ENCODE peak calls at places on chromosome 11, in ten cellular contexts. L is mammary epithelial cell; H is IMR-90; P is CD8-positive, alpha-beta memory T cell; W is tibial artery; E is neural progenitor cell; T is K562; J is Karpas-422; C is MM.1S; R is OCI-LY7. Z is an unnamed sample.

GRCh38 chr11:128732471-128733277 is 38.8 kb downstream of the FLI1 start:
- DNase-seq in L (no peak), H (no peak), P (no peak), W (no peak), E (no peak), T (no peak), J (no peak), C (no peak), R (peak; percentile 80), Z (no peak)

GRCh38 chr11:113779496-113779895 is at the start of gene CLDN25:
- DNase-seq in L (no peak), H (no peak), P (no peak), W (no peak), E (no peak), T (no peak), J (no peak), C (no peak), R (no peak), Z (no peak)

GRCh38 chr11:19890308-19890707 is 177.7 kb downstream of the NAV2 start:
- DNase-seq in L (peak; percentile 64), H (peak; percentile 88), P (no peak), W (no peak), E (no peak), T (no peak), J (no peak), C (no peak), R (no peak), Z (peak; percentile 51)

GRCh38 chr11:46389450-46390330 is 1.9 kb downstream of the CHRM4 start:
- DNase-seq in L (peak; percentile 59), H (peak; percentile 46), P (no peak), W (peak; percentile 39), E (peak; percentile 93), T (peak; percentile 80), J (peak; percentile 90), C (peak; percentile 53), R (peak; percentile 64), Z (peak; percentile 71)

GRCh38 chr11:125724125-125724524 is 22.0 kb upstream of the PATE1 start:
- DNase-seq in L (peak; percentile 16), H (peak; percentile 4), P (no peak), W (no peak), E (peak; percentile 34), T (peak; percentile 9), J (peak; percentile 45), C (no peak), R (peak; percentile 10), Z (no peak)

GRCh38 chr11:86999859-87000753 is 37.6 kb upstream of the TMEM135 start:
- DNase-seq in L (peak; percentile 35), H (peak; percentile 10), P (no peak), W (no peak), E (peak; percentile 32), T (peak; percentile 96), J (no peak), C (no peak), R (no peak), Z (no peak)

GRCh38 chr11:104191124-104191523 is 27.2 kb upstream of the PDGFD start:
- DNase-seq in L (no peak), H (peak; percentile 49), P (no peak), W (no peak), E (no peak), T (no peak), J (no peak), C (no peak), R (no peak), Z (no peak)

GRCh38 chr11:57639321-57640067 is 10.2 kb downstream of the YPEL4 start:
- DNase-seq in L (no peak), H (peak; percentile 57), P (no peak), W (no peak), E (peak; percentile 98), T (no peak), J (no peak), C (no peak), R (peak; percentile 25), Z (peak; percentile 38)

GRCh38 chr11:118614511-118614910 is 7.1 kb downstream of the PHLDB1 start:
- DNase-seq in L (no peak), H (no peak), P (no peak), W (peak; percentile 16), E (no peak), T (no peak), J (no peak), C (no peak), R (no peak), Z (no peak)

GRCh38 chr11:118618115-118618990 is 10.9 kb downstream of the PHLDB1 start:
- DNase-seq in L (peak; percentile 40), H (peak; percentile 96), P (no peak), W (peak; percentile 83), E (peak; percentile 14), T (no peak), J (no peak), C (no peak), R (no peak), Z (peak; percentile 81)

GRCh38 chr11:118615996-118616395 is 8.6 kb downstream of the PHLDB1 start:
- DNase-seq in L (no peak), H (no peak), P (no peak), W (no peak), E (peak; percentile 78), T (no peak), J (no peak), C (no peak), R (no peak), Z (no peak)

GRCh38 chr11:118612378-118612777 is 5.0 kb downstream of the PHLDB1 start:
- DNase-seq in L (no peak), H (peak; percentile 23), P (no peak), W (peak; percentile 23), E (peak; percentile 7), T (no peak), J (no peak), C (no peak), R (no peak), Z (no peak)

DNA sequence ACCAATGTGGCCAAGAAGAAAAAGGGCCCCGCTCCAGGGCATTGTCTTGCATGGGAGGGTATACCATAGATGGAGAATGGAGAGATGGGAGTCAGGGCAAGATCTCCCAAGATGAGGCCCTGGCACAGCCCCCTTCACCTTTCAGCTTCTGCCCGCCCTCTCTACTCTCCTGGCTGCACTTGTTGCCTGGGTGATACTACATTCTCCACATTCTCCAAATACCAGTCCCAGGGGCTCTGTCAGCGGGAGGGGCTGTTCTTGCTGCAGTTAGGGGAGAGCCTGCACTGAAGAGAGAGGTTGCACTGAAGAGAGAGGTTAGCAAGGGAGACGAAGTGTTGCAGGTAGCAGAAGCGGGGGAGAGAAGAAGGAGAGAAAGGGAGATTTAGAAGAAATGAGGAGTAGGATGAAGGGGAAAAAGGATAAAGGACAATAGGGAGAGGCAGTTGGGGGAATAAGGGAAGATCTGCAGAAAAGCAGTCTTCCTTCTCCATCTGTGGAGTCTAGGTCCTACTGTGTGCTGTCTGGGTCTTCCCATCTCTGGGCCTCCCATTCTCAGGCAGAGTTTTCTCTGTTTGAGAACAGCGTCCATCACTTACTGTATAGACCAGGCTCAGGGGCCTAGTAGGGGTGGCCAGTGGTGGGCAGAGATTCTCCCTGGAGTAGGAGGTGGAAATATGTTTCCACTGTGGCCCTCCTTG is 8.0 kb downstream of the PHLDB1 start:
- DNase-seq in L (no peak), H (no peak), P (no peak), W (peak; percentile 17), E (peak; percentile 90), T (no peak), J (no peak), C (no peak), R (no peak), Z (no peak)
- H3K4me3 ChIP-seq in L (no peak overlapping the region), H (no peak overlapping the region), P (no peak overlapping the region), W (no peak overlapping the region), E (no peak overlapping the region), T (no peak overlapping the region), J (no peak overlapping the region), C (no peak overlapping the region), R (no peak overlapping the region), Z (no peak overlapping the region)

GRCh38 chr11:29712616-29713015 is 304.2 kb downstream of the KCNA4 start:
- DNase-seq in L (no peak), H (no peak), P (no peak), W (no peak), E (no peak), T (no peak), J (no peak), C (no peak), R (no peak), Z (no peak)
- H3K9me3 ChIP-seq in L (no peaks in the 10 kb centered on the region), H (no peaks in the 10 kb centered on the region), P (no peaks in the 10 kb centered on the region), W (no peaks in the 10 kb centered on the region), E (no peaks in the 10 kb centered on the region), T (no peaks in the 10 kb centered on the region), J (no peaks in the 10 kb centered on the region), C (no peaks in the 10 kb centered on the region), R (no peaks in the 10 kb centered on the region), Z (no peaks in the 10 kb centered on the region)

DNA sequence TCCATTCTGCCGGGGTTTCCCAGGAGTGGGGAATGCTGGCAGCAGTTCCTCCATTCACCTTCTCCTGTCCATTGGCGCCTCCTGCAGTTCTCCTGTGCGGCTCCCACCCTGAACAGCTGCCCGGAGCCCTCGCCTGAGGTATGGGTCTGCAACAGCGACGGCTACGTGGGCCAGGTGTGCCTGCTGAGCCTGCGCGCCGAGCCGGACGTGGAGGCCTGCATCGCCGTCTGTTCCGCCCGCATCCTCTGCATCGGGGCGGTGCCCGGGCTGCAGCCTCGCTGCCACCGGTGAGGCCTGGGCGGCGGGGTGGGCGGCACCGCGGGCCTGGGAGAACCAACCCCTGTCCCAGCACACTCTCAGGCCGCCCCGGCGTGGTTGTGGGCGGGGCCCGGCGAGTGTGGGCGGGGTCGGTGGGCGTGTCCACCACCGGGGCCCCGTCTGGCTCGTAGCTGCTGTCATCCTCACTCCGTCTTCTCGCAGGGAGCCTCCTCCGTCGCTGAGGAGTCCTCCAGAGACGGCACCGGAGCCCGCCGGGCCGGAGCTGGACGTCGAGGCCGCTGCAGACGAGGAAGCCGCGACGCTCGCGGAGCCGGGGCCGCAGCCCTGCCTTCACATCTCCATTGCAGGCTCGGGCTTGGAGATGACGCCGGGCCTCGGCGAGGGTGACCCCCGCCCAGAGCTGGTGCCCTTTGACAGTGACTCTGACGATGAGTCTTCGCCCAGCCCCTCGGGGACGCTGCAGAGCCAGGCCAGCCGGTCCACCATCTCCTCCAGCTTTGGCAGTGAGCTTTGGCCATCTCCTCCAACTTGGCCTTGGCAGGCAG is 14.0 kb upstream of the RELT start:
- DNase-seq in L (no peak), H (no peak), P (no peak), W (no peak), E (peak; percentile 90), T (peak; percentile 76), J (peak; percentile 66), C (no peak), R (peak; percentile 27), Z (no peak)
- H3K36me3 ChIP-seq in L (peaks cover 4% of the 10 kb centered on the region), H (peaks cover 86% of the 10 kb centered on the region), P (no peaks in the 10 kb centered on the region), W (peaks cover 93% of the 10 kb centered on the region), E (no peaks in the 10 kb centered on the region), T (no peaks in the 10 kb centered on the region), J (no peaks in the 10 kb centered on the region), C (no peaks in the 10 kb centered on the region), R (no peaks in the 10 kb centered on the region), Z (peaks cover 41% of the 10 kb centered on the region)

GRCh38 chr11:63986932-63987513 is 785 bp downstream of the OTUB1 start:
- DNase-seq in L (no peak), H (no peak), P (no peak), W (no peak), E (no peak), T (no peak), J (no peak), C (no peak), R (no peak), Z (no peak)

GRCh38 chr11:63986156-63986931 is at the start of gene OTUB1:
- DNase-seq in L (peak; percentile 97), H (peak; percentile 86), P (peak; percentile 84), W (peak; percentile 90), E (peak; percentile 99), T (peak; percentile 93), J (peak; percentile 96), C (peak; percentile 84), R (peak; percentile 88), Z (peak; percentile 91)

GRCh38 chr11:63991558-63991957 is 5.3 kb downstream of the OTUB1 start:
- DNase-seq in L (no peak), H (no peak), P (no peak), W (no peak), E (no peak), T (no peak), J (no peak), C (no peak), R (no peak), Z (no peak)

GRCh38 chr11:63985812-63986155 is 454 bp upstream of the OTUB1 start:
- DNase-seq in L (no peak), H (no peak), P (peak; percentile 76), W (no peak), E (no peak), T (peak; percentile 62), J (peak; percentile 91), C (peak; percentile 57), R (peak; percentile 68), Z (peak; percentile 38)
- H3K4me3 ChIP-seq in L (peak overlapping the region; percentile 99), H (peak overlapping the region; percentile 68), P (peak overlapping the region; percentile 85), W (peak overlapping the region; percentile 69), E (peak overlapping the region; percentile 85), T (peak overlapping the region; percentile 99), J (peak overlapping the region; percentile 83), C (peak overlapping the region; percentile 82), R (peak overlapping the region; percentile 91), Z (peak overlapping the region; percentile 86)

Z was measured in MG63.